ENCODE peak calls at places on chromosomes 7 and 10, in six cellular contexts. W, K, R, H, N and X are unnamed samples.

GRCh38 chr7:64887756-64888508 is 15.1 kb upstream of the ZNF273 start:
- DNase-seq in W (no peak), K (no peak), R (peak; percentile 31), H (peak; percentile 41), N (no peak), X (no peak)

GRCh38 chr10:96610817-96611216 is 24.0 kb upstream of the TM9SF3 start:
- DNase-seq in W (no peak), K (no peak), R (no peak), H (no peak), N (no peak), X (no peak)

GRCh38 chr10:16856092-16856491 is 38.9 kb upstream of the RSU1 start:
- DNase-seq in W (no peak), K (peak; percentile 58), R (no peak), H (no peak), N (no peak), X (no peak)

GRCh38 chr10:114822771-114823463 is 1.3 kb downstream of the FHIP2A start:
- DNase-seq in W (no peak), K (peak; percentile 54), R (no peak), H (no peak), N (peak; percentile 68), X (peak; percentile 73)

GRCh38 chr10:8283986-8284385 is 229.5 kb downstream of the GATA3 start:
- DNase-seq in W (no peak), K (no peak), R (no peak), H (no peak), N (no peak), X (no peak)

GRCh38 chr10:86668297-86669165 is at the start of gene LDB3:
- DNase-seq in W (peak; percentile 84), K (no peak), R (peak; percentile 76), H (peak; percentile 97), N (peak; percentile 65), X (no peak)

GRCh38 chr10:30036341-30036740 is 23.0 kb downstream of the JCAD start:
- DNase-seq in W (no peak), K (no peak), R (peak; percentile 24), H (no peak), N (no peak), X (no peak)

GRCh38 chr7:122546496-122546895 is 152.4 kb downstream of the RNF133 start:
- DNase-seq in W (no peak), K (no peak), R (no peak), H (no peak), N (no peak), X (no peak)

GRCh38 chr10:123229927-123230630 is 75.9 kb downstream of the BUB3 start:
- DNase-seq in W (no peak), K (peak; percentile 82), R (no peak), H (no peak), N (no peak), X (no peak)

GRCh38 chr10:88883443-88883799 is 3.4 kb downstream of the STAMBPL1 start:
- DNase-seq in W (no peak), K (no peak), R (no peak), H (no peak), N (peak; percentile 36), X (no peak)

GRCh38 chr10:32938554-32939061 is 19.4 kb downstream of the ITGB1 start:
- DNase-seq in W (no peak), K (peak; percentile 37), R (peak; percentile 28), H (peak; percentile 44), N (no peak), X (no peak)

GRCh38 chr7:155640629-155641028 is 3.8 kb upstream of the RBM33 start:
- DNase-seq in W (no peak), K (no peak), R (no peak), H (no peak), N (no peak), X (no peak)

GRCh38 chr10:126844406-126844805 is 60.8 kb upstream of the DOCK1 start:
- DNase-seq in W (no peak), K (peak; percentile 34), R (no peak), H (no peak), N (peak; percentile 20), X (no peak)

GRCh38 chr7:90666186-90666585 is 70.1 kb downstream of the CDK14 start:
- DNase-seq in W (no peak), K (no peak), R (no peak), H (no peak), N (no peak), X (no peak)

GRCh38 chr10:92961638-92962037 is 99.0 kb upstream of the CYP26C1 start:
- DNase-seq in W (no peak), K (no peak), R (no peak), H (no peak), N (no peak), X (no peak)

GRCh38 chr10:43944742-43945730 is 296.4 kb upstream of the ZNF32 start:
- DNase-seq in W (no peak), K (no peak), R (no peak), H (peak; percentile 65), N (no peak), X (no peak)

GRCh38 chr10:86876748-86877147 is 80.7 kb downstream of the MMRN2 start:
- DNase-seq in W (no peak), K (no peak), R (no peak), H (no peak), N (no peak), X (no peak)

GRCh38 chr7:155867734-155868400 is 55.6 kb upstream of the SHH start:
- DNase-seq in W (no peak), K (no peak), R (no peak), H (no peak), N (no peak), X (no peak)

GRCh38 chr10:96666738-96667137 is 53.6 kb downstream of the PIK3AP1 start:
- DNase-seq in W (no peak), K (no peak), R (no peak), H (no peak), N (no peak), X (no peak)

GRCh38 chr7:133602291-133602690 is 349.4 kb downstream of the EXOC4 start:
- DNase-seq in W (no peak), K (peak; percentile 26), R (no peak), H (no peak), N (peak; percentile 66), X (no peak)

GRCh38 chr7:28853834-28854749 is 104.0 kb downstream of the TRIL start:
- DNase-seq in W (peak; percentile 91), K (peak; percentile 69), R (peak; percentile 85), H (peak; percentile 85), N (peak; percentile 59), X (peak; percentile 19)

GRCh38 chr10:80461208-80462183 is 7.4 kb downstream of the TSPAN14 start:
- DNase-seq in W (no peak), K (no peak), R (no peak), H (no peak), N (no peak), X (no peak)

GRCh38 chr10:80459047-80459865 is 5.1 kb downstream of the TSPAN14 start:
- DNase-seq in W (peak; percentile 80), K (peak; percentile 93), R (peak; percentile 66), H (no peak), N (peak; percentile 67), X (no peak)

GRCh38 chr10:80458638-80459037 is 4.5 kb downstream of the TSPAN14 start:
- DNase-seq in W (no peak), K (no peak), R (no peak), H (no peak), N (no peak), X (no peak)

GRCh38 chr10:80462277-80462985 is 8.3 kb downstream of the TSPAN14 start:
- DNase-seq in W (no peak), K (no peak), R (no peak), H (no peak), N (no peak), X (no peak)

DNA sequence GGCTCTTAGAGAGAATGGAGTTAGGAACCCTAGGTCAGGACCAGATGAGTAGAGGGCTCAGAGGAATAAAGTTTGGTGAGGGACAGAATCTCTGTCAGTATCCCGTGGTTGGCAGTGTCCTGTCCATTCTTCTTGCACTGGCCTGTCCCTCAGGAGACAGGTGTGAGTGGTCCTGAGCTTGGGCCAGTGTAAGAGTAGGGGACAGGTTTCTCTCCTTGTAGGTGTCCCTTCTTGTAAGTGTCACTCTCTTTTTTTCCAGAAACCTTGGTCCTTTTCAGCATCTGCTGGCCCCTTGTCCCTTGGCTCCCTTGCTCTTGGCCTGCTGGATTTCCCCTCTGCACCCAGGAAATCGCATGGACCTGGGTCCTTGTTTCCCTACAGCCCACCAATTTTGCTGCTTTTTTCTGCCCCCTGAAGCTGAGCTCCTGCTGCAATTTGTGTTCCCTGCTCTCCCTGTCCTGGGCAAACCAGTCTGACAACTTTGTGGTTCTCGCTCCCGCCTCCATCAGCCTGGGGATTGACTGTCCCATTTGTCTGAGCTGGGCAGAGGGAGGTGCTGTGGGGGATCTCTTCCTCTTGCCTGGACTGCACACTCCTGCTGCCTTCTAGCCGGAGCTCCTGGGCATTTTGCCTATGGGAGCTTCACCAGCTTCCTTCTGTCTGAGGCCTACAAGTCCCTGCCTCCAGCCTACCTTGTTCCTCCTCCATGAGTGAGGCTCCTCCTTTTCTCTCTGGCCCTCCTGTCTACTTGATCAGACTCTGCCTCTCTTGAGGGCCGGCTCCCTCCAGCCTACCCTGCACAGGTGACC is 6.5 kb downstream of the TSPAN14 start:
- DNase-seq in W (no peak), K (peak; percentile 95), R (no peak), H (no peak), N (peak; percentile 65), X (peak; percentile 100)
- H3K4me3 ChIP-seq in W (peak overlapping the region; percentile 13), K (no peak overlapping the region), R (peak overlapping the region; percentile 12), H (no peak overlapping the region), N (no peak overlapping the region), X (peak overlapping the region; percentile 39)

GRCh38 chr10:110829721-110830410 is 41.9 kb upstream of the PDCD4 start:
- DNase-seq in W (no peak), K (no peak), R (no peak), H (no peak), N (no peak), X (no peak)
- H3K4me3 ChIP-seq in W (no peak overlapping the region), K (no peak overlapping the region), R (no peak overlapping the region), H (no peak overlapping the region), N (no peak overlapping the region), X (no peak overlapping the region)

GRCh38 chr10:72785422-72785818 is 93.5 kb downstream of the MCU start:
- DNase-seq in W (no peak), K (no peak), R (no peak), H (no peak), N (no peak), X (no peak)

GRCh38 chr10:72784551-72785421 is 92.8 kb downstream of the MCU start:
- DNase-seq in W (no peak), K (peak; percentile 88), R (peak; percentile 37), H (peak; percentile 57), N (peak; percentile 81), X (no peak)

GRCh38 chr10:72779874-72780273 is 87.9 kb downstream of the MCU start:
- DNase-seq in W (no peak), K (no peak), R (no peak), H (no peak), N (no peak), X (no peak)

DNA sequence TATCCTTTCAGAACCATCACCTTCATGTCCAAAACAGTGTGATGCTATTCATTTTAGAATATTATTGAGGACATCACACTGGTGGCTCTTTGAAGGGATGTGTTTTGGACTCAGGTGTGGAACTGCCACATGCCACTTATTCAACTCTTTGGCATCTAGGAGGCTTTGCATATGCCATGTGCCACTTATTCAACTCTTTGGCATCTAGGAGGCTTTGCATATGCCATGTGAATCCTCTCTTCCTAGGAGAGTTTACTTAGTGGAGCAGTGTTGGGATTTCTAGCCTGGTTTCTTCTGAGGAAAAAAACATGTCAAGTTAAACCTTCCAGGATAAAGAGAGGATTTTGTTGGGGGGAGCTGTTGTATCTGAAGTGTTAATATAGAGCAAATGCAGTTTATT is 91.3 kb downstream of the MCU start:
- DNase-seq in W (no peak), K (peak; percentile 11), R (no peak), H (no peak), N (no peak), X (no peak)
- H3K4me3 ChIP-seq in W (no peak overlapping the region), K (no peak overlapping the region), R (no peak overlapping the region), H (no peak overlapping the region), N (no peak overlapping the region), X (no peak overlapping the region)

GRCh38 chr7:108736266-108736891 is 166.7 kb downstream of the DNAJB9 start:
- DNase-seq in W (no peak), K (no peak), R (no peak), H (no peak), N (no peak), X (no peak)

GRCh38 chr7:108735814-108736213 is 166.1 kb downstream of the DNAJB9 start:
- DNase-seq in W (no peak), K (no peak), R (no peak), H (no peak), N (no peak), X (no peak)
- H3K4me3 ChIP-seq in W (no peak overlapping the region), K (no peak overlapping the region), R (no peak overlapping the region), H (no peak overlapping the region), N (no peak overlapping the region), X (no peak overlapping the region)